ENCODE peak calls at places on chromosomes 11 and 22, in four cellular contexts. C is H1, K is HCT116, W is K562. O is an unnamed sample.

GRCh38 chr22:47398491-47398890 is 636.0 kb downstream of the TBC1D22A start:
- DNase-seq in C (no peak), W (no peak), K (no peak), O (no peak)

GRCh38 chr22:17845340-17845739 is 71.1 kb upstream of the BID start:
- DNase-seq in C (no peak), W (no peak), K (no peak), O (no peak)

GRCh38 chr22:19394274-19395050 is 37.1 kb downstream of the HIRA start:
- DNase-seq in K (no peak), C (no peak), W (no peak), O (no peak)

GRCh38 chr22:27206001-27206746 is 548.8 kb downstream of the MIAT start:
- DNase-seq in W (no peak), K (no peak), C (no peak), O (no peak)

GRCh38 chr11:8111636-8112035 is 30.6 kb downstream of the TUB start:
- DNase-seq in C (no peak), W (no peak), K (no peak), O (no peak)

GRCh38 chr11:2943711-2944118 is 14.5 kb upstream of the PHLDA2 start:
- DNase-seq in W (no peak), K (no peak), C (no peak), O (no peak)

GRCh38 chr11:106087815-106088435 is 10.5 kb downstream of the AASDHPPT start:
- DNase-seq in K (peak), C (no peak), W (no peak), O (no peak)

GRCh38 chr11:130636672-130637463 is 188.4 kb downstream of the ADAMTS15 start:
- DNase-seq in W (no peak), K (peak), C (no peak), O (no peak)

GRCh38 chr11:15327786-15328231 is 213.1 kb downstream of the INSC start:
- DNase-seq in W (peak), C (peak), K (peak), O (no peak)

GRCh38 chr22:37358386-37358785 is 68.9 kb downstream of the ELFN2 start:
- DNase-seq in K (no peak), C (no peak), W (no peak), O (no peak)

GRCh38 chr22:30325065-30325720 is 1.5 kb downstream of the TBC1D10A start:
- DNase-seq in W (no peak), C (no peak), K (no peak), O (no peak)

GRCh38 chr22:26474687-26475086 is 8.9 kb downstream of the HPS4 start:
- DNase-seq in W (no peak), K (no peak), C (no peak), O (no peak)

GRCh38 chr11:8707541-8708270 is 25.1 kb downstream of the RPL27A start:
- DNase-seq in C (no peak), W (no peak), K (no peak), O (no peak)

GRCh38 chr11:93059074-93059957 is 89.9 kb downstream of the MTNR1B start:
- DNase-seq in K (no peak), C (no peak), W (no peak), O (no peak)

GRCh38 chr22:37230673-37231405 is 13.2 kb downstream of the RAC2 start:
- DNase-seq in C (no peak), W (no peak), K (no peak), O (peak)

GRCh38 chr11:109241988-109242387 is 180.0 kb upstream of the C11orf87 start:
- DNase-seq in K (no peak), W (no peak), C (no peak), O (no peak)

GRCh38 chr11:27648840-27649239 is 51.4 kb downstream of the BDNF start:
- DNase-seq in W (no peak), K (no peak), C (no peak), O (no peak)

GRCh38 chr22:20558534-20558933 is 51.1 kb downstream of the MED15 start:
- DNase-seq in W (no peak), K (no peak), C (no peak), O (no peak)

GRCh38 chr11:97905101-97905500 is 1115.6 kb upstream of the CNTN5 start:
- DNase-seq in K (no peak), W (no peak), C (no peak), O (no peak)

GRCh38 chr11:125384825-125385224 is 111.2 kb downstream of the FEZ1 start:
- DNase-seq in C (no peak), W (no peak), K (no peak), O (no peak)

GRCh38 chr11:57568330-57568766 is 876 bp upstream of the UBE2L6 start:
- DNase-seq in W (no peak), K (peak), C (peak), O (peak)

GRCh38 chr22:38733329-38734202 is 22.2 kb downstream of the SUN2 start:
- DNase-seq in C (peak), W (peak), K (no peak), O (no peak)

GRCh38 chr11:66188580-66188979 is 79.9 kb upstream of the RAB1B start:
- DNase-seq in C (no peak), K (no peak), W (peak), O (no peak)

GRCh38 chr11:2808850-2809847 is 76.4 kb downstream of the CDKN1C start:
- DNase-seq in W (no peak), K (no peak), C (no peak), O (no peak)

GRCh38 chr22:26823966-26824365 is 166.6 kb downstream of the MIAT start:
- DNase-seq in W (no peak), K (no peak), C (no peak), O (no peak)

GRCh38 chr11:59216654-59217640 is 4.2 kb upstream of the MPEG1 start:
- DNase-seq in K (no peak), C (no peak), W (no peak), O (peak)

GRCh38 chr11:47393163-47394049 is 15.0 kb upstream of the SLC39A13 start:
- DNase-seq in W (peak), K (no peak), C (no peak), O (no peak)

GRCh38 chr22:49057910-49058309 is 769.8 kb downstream of the BRD1 start:
- DNase-seq in K (no peak), W (no peak), C (no peak), O (no peak)

GRCh38 chr22:41968601-41969000 is 642 bp upstream of the SEPTIN3 start:
- DNase-seq in W (no peak), K (no peak), C (no peak), O (no peak)

GRCh38 chr11:94997437-94997836 is 23.9 kb downstream of the KDM4D start:
- DNase-seq in W (peak), K (no peak), C (no peak), O (no peak)

GRCh38 chr11:94676769-94677168 is 91.4 kb upstream of the AMOTL1 start:
- DNase-seq in K (no peak), W (peak), C (no peak), O (no peak)

GRCh38 chr11:111775024-111775710 is 9.0 kb upstream of the PPP2R1B start:
- DNase-seq in C (no peak), W (no peak), K (no peak), O (no peak)

GRCh38 chr11:78219493-78220217 is 30.9 kb downstream of the USP35 start:
- DNase-seq in W (no peak), K (no peak), C (no peak), O (no peak)

GRCh38 chr11:46392421-46393230 is 1.1 kb upstream of the CHRM4 start:
- DNase-seq in W (peak), K (no peak), C (peak), O (no peak)

GRCh38 chr22:46450931-46451660 is 86.3 kb downstream of the CELSR1 start:
- DNase-seq in W (no peak), C (no peak), K (no peak), O (no peak)

GRCh38 chr11:59666969-59667368 is 1.9 kb downstream of the PATL1 start:
- DNase-seq in K (no peak), W (no peak), C (no peak), O (no peak)

GRCh38 chr11:122804796-122805195 is 33.5 kb upstream of the CRTAM start:
- DNase-seq in K (no peak), W (no peak), C (no peak), O (no peak)

GRCh38 chr11:122807731-122808485 is 30.4 kb upstream of the CRTAM start:
- DNase-seq in C (no peak), K (no peak), W (no peak), O (no peak)

GRCh38 chr11:122809861-122810260 is 28.4 kb upstream of the CRTAM start:
- DNase-seq in K (no peak), W (no peak), C (no peak), O (no peak)

GRCh38 chr11:122811721-122812120 is 26.6 kb upstream of the CRTAM start:
- DNase-seq in C (no peak), K (no peak), W (no peak), O (no peak)

DNA sequence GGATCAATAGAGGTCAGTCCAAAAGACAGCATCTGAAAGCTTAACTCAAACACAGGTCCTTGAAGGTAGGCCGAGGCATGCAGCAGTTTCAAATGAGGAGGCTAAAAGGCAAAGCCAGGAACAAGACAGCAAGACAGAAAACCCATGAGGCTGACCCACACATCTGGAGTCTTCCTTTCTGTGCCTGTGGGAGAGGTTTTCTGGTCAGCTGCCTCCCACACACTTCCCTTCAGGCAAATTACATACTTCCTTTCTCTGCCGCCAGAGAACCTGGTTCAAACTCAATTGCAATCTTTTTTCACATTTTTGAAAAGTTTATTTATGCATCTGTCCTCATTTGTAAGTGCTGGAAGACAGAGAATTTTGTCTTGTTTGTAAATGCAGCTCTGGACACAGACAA is 29.8 kb upstream of the CRTAM start:
- DNase-seq in K (no peak), C (no peak), W (no peak), O (peak)
- TF ChIP-seq EZH2 in K (no peak), C (no peak), W (no peak), O (no peak)

GRCh38 chr11:61691378-61692156 is 11.4 kb downstream of the DAGLA start:
- DNase-seq in W (no peak), K (no peak), C (no peak), O (no peak)

GRCh38 chr11:61696602-61697001 is 16.4 kb downstream of the DAGLA start:
- DNase-seq in C (no peak), W (no peak), K (no peak), O (no peak)

GRCh38 chr11:61695917-61696316 is 15.7 kb downstream of the DAGLA start:
- DNase-seq in K (no peak), C (peak), W (no peak), O (peak)

GRCh38 chr11:61694971-61695706 is 14.9 kb downstream of the DAGLA start:
- DNase-seq in W (no peak), K (no peak), C (no peak), O (no peak)

DNA sequence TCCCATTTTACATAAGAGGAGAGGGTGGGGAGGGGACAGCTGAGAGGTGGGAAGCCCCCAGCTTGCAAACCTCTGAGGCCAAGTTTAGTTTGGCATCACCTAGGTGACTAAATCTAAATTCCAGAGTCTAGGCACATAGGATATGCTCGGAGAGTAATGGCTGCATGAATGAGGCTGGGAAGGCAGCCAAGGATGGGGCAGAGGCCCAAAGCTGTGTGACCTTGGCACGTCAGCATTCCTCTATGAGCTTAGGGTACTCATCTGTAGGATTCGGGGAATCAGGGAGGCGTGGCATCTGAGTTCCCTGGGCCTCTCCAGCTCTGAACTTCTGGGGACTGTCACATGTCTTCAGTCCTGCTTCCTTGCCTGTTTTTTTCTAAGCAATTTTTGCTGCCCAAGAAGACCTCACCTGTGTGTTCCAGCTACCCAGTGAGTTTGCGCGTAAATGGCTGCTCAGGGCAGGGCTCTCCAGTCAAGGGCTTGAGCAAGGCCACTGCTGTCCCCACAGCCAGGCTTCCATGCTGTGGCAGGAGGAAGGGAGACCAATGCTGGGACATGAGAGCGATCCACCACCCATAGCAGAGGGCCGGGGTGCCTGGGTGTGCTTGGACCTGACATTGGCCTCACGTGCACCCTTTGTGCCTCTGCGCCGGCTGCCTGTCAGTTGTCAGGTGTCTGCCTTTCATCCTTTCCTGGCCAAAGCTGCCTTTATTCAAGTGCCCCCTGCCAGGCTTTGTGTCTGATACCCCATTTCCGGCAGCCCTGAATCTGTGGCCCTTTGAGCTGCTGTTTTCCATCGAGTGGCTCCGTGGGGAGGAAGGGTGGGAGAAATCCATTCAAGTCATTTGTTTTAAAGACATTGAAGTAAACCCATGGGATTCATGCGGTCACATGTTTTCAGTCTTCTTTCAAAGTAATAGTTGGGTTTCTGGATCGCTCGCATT is 14.0 kb downstream of the DAGLA start:
- DNase-seq in C (no peak), K (no peak), W (no peak), O (no peak)
- TF ChIP-seq EGR1 in C (no peak), K (no peak), W (no peak), O (no peak)

GRCh38 chr11:64297722-64298358 is 2.3 kb upstream of the CATSPERZ start:
- DNase-seq in K (no peak), W (no peak), C (peak), O (no peak)

GRCh38 chr11:64295760-64296159 is 4.4 kb upstream of the CATSPERZ start:
- DNase-seq in K (no peak), C (no peak), W (no peak), O (no peak)

GRCh38 chr11:64296236-64296635 is 3.9 kb upstream of the CATSPERZ start:
- DNase-seq in K (no peak), W (no peak), C (no peak), O (no peak)

GRCh38 chr11:64298966-64299846 is 952 bp upstream of the CATSPERZ start:
- DNase-seq in W (no peak), K (no peak), C (peak), O (no peak)

GRCh38 chr11:64296830-64297721 is 3.1 kb upstream of the CATSPERZ start:
- DNase-seq in C (peak), W (no peak), K (no peak), O (no peak)
- TF ChIP-seq EZH2 in C (no peak), W (no peak), K (no peak), O (no peak)

DNA sequence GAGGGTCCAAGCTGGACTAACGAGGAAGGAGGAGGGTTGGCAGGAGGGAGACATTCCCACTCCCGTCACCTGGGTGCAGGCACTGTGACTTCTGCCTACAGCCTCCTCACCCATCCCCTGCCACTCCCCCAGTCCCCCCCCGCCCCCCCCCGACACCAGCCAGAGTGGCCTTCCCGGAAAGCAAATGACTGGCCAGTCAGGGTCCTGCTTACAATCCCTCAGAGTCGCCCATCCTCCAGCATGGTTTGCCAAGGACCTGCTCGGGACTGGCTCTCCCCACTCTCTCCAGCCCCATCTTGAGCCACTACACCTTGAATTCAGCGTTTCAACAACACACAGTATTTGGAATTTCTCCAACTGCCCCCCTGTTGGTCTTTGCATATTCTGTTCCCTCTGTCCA is 59.6 kb downstream of the THAP12 start:
- DNase-seq in K (no peak), W (no peak), C (no peak), O (no peak)
- TF ChIP-seq EGR1 in K (no peak), W (no peak), C (no peak), O (no peak)

DNA sequence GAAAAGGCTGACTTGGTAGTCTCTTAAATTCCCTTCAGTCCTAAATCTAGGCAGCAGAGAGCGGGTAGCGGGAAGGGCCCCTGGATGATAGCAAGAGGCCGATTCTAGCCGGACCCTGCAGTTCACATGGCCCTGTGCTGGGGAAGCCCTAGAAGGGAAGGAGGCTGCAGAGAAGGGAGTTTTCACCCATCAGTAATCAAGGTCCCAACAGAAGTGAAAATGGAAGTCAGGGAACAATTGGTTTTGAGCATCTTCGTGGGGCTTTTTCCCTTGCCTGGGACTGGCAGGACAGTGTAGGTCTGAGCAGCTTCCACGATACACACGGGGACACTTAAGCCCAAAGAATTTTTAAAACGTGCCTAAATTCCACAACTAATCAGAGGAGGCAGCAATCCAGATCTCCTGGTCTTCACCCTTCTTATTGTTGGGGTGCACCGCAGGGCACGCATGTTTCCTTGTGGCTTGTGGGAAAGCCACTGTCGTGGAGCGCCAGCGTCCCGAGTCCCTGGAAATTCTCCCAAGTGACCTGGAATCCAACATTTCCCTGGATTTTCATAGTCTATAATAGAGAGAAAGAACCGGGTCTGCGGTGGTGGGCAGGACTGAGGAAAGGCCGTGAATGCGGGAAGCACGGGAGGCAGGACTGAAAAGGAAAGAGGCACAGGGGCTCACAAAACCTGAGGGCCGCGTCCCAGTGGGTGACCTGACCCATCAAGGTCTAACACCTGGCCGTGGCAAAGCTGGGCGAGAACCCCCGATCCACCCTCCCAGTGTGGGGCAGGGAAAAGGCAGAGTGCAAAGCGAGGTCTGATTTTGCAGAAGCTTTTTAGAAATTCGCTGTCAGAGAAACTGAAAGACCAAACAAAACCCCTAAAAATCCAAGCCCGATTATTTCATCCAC is 832 bp upstream of the OAF start:
- DNase-seq in C (no peak), K (no peak), W (no peak), O (no peak)
- TF ChIP-seq EZH2 in C (peak), K (no peak), W (no peak), O (no peak)

O was measured in GM12878.